ENCODE peak calls at places on chromosome 10, in five cellular contexts. L, K, F, D and Y are unnamed samples.

GRCh38 chr10:65620404-65621048 is 1305.3 kb upstream of the LRRTM3 start:
- DNase-seq in L (no peak), K (no peak), F (no peak), D (no peak), Y (no peak)

GRCh38 chr10:120949511-120950102 is 98.4 kb downstream of the WDR11 start:
- DNase-seq in L (no peak), K (no peak), F (no peak), D (no peak), Y (no peak)

GRCh38 chr10:126235091-126235978 is 152.9 kb downstream of the ADAM12 start:
- DNase-seq in L (no peak), K (no peak), F (no peak), D (no peak), Y (no peak)

GRCh38 chr10:83897626-83898025 is 241.7 kb upstream of the GHITM start:
- DNase-seq in L (no peak), K (no peak), F (no peak), D (no peak), Y (no peak)

GRCh38 chr10:7649673-7650330 is 17.0 kb downstream of the ITIH5 start:
- DNase-seq in L (no peak), K (no peak), F (no peak), D (no peak), Y (no peak)

GRCh38 chr10:24872049-24872789 is 80.2 kb downstream of the PRTFDC1 start:
- DNase-seq in L (no peak), K (no peak), F (no peak), D (no peak), Y (no peak)

GRCh38 chr10:128068398-128069285 is 57.6 kb downstream of the MKI67 start:
- DNase-seq in L (no peak), K (no peak), F (peak; percentile 7), D (no peak), Y (no peak)

GRCh38 chr10:130463876-130464360 is 327.7 kb downstream of the GLRX3 start:
- DNase-seq in L (no peak), K (no peak), F (no peak), D (no peak), Y (no peak)

GRCh38 chr10:31808258-31809218 is 120.1 kb downstream of the ARHGAP12 start:
- DNase-seq in L (peak; percentile 13), K (no peak), F (peak; percentile 11), D (peak; percentile 28), Y (peak; percentile 36)

GRCh38 chr10:93071674-93072224 is 1.9 kb upstream of the CYP26A1 start:
- DNase-seq in L (no peak), K (no peak), F (peak; percentile 29), D (peak; percentile 46), Y (no peak)

DNA sequence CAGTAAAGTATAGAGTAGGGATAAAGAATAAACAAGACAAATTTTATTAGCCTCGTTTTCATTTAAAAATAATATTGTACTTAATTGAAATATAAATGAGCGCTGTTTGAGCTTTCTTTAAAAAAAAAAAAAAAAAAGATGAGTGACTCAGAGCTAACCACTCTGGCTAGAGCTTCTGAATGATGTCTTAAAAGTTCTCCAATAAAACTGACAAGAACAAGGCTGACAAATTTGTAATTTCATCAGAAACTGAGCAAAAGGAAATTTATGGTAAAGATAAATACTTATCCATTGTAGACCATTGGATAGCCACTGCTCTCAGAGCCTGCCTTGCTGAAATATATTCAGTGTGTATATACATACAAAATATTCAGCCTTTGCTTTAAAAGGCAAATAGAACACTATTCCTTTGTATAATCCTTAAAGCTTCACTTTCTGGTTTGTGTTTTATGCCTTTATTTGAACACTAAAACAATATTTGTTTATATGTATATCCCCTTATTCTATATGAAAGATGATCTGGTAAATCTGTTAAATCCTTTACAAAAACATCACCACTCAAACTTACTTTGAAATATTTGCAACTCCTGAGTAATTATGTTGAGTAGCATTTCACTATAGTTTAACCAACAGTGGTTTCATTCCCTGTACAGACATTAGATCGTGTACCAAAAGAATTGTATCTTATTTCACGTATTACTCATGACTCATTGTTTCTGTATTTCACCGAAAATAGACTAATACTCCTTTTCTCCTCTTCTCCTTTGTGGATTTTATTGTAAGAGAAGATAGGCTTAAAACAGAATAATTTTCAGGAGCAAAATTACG is 91.0 kb upstream of the OIT3 start:
- DNase-seq in L (no peak), K (no peak), F (no peak), D (peak; percentile 18), Y (peak; percentile 17)
- TF ChIP-seq CTCF in L (no peak), K (no peak), F (no peak), D (no peak), Y (no peak)

GRCh38 chr10:50604049-50604640 is 19.6 kb downstream of the SGMS1 start:
- DNase-seq in L (no peak), K (no peak), F (no peak), D (no peak), Y (peak; percentile 43)
- TF ChIP-seq CTCF in L (no peak), K (no peak), F (no peak), D (no peak), Y (no peak)

DNA sequence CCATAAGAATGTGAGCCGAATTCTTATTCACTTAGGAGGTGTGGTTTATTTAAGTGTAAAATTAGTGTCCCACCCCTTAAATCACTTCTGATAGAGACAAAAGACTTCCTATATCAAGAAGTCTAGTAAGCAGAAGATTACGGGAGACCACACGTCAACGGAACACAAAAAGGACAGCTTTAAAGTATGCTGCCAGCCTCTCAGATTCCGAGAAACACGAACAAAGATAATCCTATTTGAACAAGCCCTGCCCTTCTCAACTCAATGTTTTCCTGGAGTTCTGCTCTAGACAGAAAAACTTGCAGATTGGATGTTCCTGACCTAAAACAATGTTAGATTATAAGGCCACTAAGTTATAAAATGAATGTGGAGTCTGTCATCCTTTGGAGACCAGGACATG is 4.9 kb upstream of the MCU start:
- DNase-seq in L (no peak), K (no peak), F (no peak), D (no peak), Y (no peak)
- TF ChIP-seq CTCF in L (no peak), K (no peak), F (no peak), D (no peak), Y (no peak)

GRCh38 chr10:109773818-109774440 is 149.4 kb downstream of the XPNPEP1 start:
- DNase-seq in L (no peak), K (no peak), F (no peak), D (peak; percentile 30), Y (peak; percentile 18)
- TF ChIP-seq CTCF in L (peak; percentile 69), K (peak; percentile 43), F (peak; percentile 54), D (peak; percentile 9), Y (peak; percentile 49)

GRCh38 chr10:113179966-113180365 is 229.9 kb downstream of the TCF7L2 start:
- DNase-seq in L (no peak), K (no peak), F (no peak), D (no peak), Y (no peak)
- TF ChIP-seq CTCF in L (no peak), K (no peak), F (no peak), D (no peak), Y (no peak)

GRCh38 chr10:43264324-43264986 is 2.4 kb downstream of the RASGEF1A start:
- DNase-seq in L (no peak), K (no peak), F (peak; percentile 5), D (peak; percentile 24), Y (no peak)

GRCh38 chr10:43263551-43264323 is 3.1 kb downstream of the RASGEF1A start:
- DNase-seq in L (no peak), K (no peak), F (peak; percentile 5), D (peak; percentile 38), Y (no peak)

GRCh38 chr10:43264987-43265798 is 1.7 kb downstream of the RASGEF1A start:
- DNase-seq in L (no peak), K (no peak), F (peak; percentile 3), D (peak; percentile 34), Y (no peak)

GRCh38 chr10:43267811-43268210 is 946 bp upstream of the RASGEF1A start:
- DNase-seq in L (no peak), K (no peak), F (no peak), D (no peak), Y (no peak)

DNA sequence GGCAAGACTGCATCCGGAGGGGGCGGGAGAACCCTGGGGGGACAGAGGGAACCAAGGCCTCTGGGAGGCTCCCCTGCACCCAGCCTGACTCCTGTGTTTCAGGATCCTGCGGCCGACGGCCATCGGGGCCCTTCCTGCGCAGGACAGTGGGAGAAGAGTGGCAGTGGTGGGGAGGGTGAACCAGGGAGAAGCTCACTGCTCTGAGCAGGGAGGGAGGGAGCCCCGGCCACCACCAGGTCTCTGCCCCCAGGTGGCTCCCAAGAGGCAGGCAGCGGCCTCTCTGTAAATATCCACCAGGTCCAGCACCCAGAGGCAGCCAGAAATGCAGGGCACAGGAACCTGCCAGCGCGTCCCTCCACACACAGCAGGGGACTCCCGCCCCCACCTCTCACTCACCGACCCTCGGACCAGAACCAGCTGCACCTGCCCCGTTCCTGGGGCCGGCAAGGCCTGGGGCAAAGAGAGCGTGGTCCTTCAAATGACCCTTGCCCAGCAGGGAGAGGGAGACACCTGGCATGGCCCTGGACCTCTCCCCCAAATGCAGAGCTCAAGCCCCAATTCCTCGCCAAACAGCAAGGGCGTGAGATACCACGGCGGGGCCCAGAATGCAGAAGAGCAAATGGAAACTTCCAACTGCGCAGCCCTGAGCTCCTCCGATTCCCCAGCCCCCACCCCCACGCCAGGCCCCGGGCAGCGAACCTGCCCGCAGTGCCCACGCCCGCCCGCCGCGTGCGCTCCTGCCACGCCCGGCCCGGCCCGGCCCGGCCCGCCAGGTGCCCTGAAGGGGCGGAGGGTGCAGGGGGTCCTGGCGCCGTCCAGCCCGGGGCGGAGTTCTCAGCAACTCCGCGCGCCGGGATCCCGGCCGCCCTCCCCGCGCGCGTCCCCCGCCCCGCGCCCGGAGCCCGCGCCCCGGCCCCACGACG is 805 bp downstream of the RASGEF1A start:
- DNase-seq in L (no peak), K (no peak), F (peak; percentile 14), D (peak; percentile 54), Y (peak; percentile 30)
- TF ChIP-seq CTCF in L (peak; percentile 60), K (no peak), F (peak; percentile 6), D (no peak), Y (peak; percentile 7)

GRCh38 chr10:393346-393745 is 258.1 kb downstream of the ZMYND11 start:
- DNase-seq in L (no peak), K (no peak), F (no peak), D (no peak), Y (no peak)
- TF ChIP-seq CTCF in L (no peak), K (no peak), F (no peak), D (no peak), Y (no peak)